ENCODE peak calls at places on chromosomes 7 and 10, in four cellular contexts. One of them, this sample, is unnamed.

GRCh38 chr7:76048668-76048988 is 722 bp downstream of the MDH2 start:
- DNase-seq in HCT116: no peak
- DNase-seq in SK-N-SH: peak; percentile 57
- DNase-seq in GM23338: peak; percentile 70
- DNase-seq in this sample: no peak

GRCh38 chr10:26290236-26290635 is 73.7 kb downstream of the GAD2 start:
- DNase-seq in GM23338: no peak
- DNase-seq in SK-N-SH: no peak
- DNase-seq in HCT116: no peak
- DNase-seq in this sample: no peak

GRCh38 chr7:93198472-93198871 is 27.8 kb downstream of the HEPACAM2 start:
- DNase-seq in GM23338: no peak
- DNase-seq in SK-N-SH: no peak
- DNase-seq in HCT116: no peak
- DNase-seq in this sample: no peak

GRCh38 chr10:106577266-106577665 is 587.2 kb downstream of the SORCS1 start:
- DNase-seq in HCT116: no peak
- DNase-seq in SK-N-SH: no peak
- DNase-seq in GM23338: peak; percentile 62
- DNase-seq in this sample: no peak

GRCh38 chr7:77467453-77467852 is 51.3 kb upstream of the GSAP start:
- DNase-seq in SK-N-SH: no peak
- DNase-seq in HCT116: no peak
- DNase-seq in GM23338: no peak
- DNase-seq in this sample: no peak

GRCh38 chr7:45033931-45034290 is 33.9 kb downstream of the CCM2 start:
- DNase-seq in HCT116: no peak
- DNase-seq in GM23338: no peak
- DNase-seq in SK-N-SH: peak; percentile 44
- DNase-seq in this sample: no peak

GRCh38 chr10:130110236-130111114 is at the start of gene C10orf143:
- DNase-seq in SK-N-SH: peak; percentile 97
- DNase-seq in HCT116: peak; percentile 79
- DNase-seq in GM23338: peak; percentile 98
- DNase-seq in this sample: peak; percentile 67

GRCh38 chr10:14838582-14839304 is 637 bp downstream of the HSPA14 start:
- DNase-seq in HCT116: no peak
- DNase-seq in GM23338: peak; percentile 83
- DNase-seq in SK-N-SH: peak; percentile 74
- DNase-seq in this sample: peak; percentile 7

GRCh38 chr10:20265146-20265545 is 448.9 kb downstream of the PLXDC2 start:
- DNase-seq in SK-N-SH: no peak
- DNase-seq in HCT116: no peak
- DNase-seq in GM23338: no peak
- DNase-seq in this sample: no peak

GRCh38 chr10:74223755-74224530 is 72.9 kb downstream of the ADK start:
- DNase-seq in HCT116: peak; percentile 89
- DNase-seq in SK-N-SH: no peak
- DNase-seq in GM23338: no peak
- DNase-seq in this sample: peak; percentile 45

GRCh38 chr7:56287429-56288138 is 171.4 kb upstream of the NUPR2 start:
- DNase-seq in SK-N-SH: peak; percentile 68
- DNase-seq in GM23338: no peak
- DNase-seq in HCT116: no peak
- DNase-seq in this sample: no peak

GRCh38 chr10:124534231-124534798 is 72.7 kb downstream of the LHPP start:
- DNase-seq in GM23338: peak; percentile 41
- DNase-seq in HCT116: no peak
- DNase-seq in SK-N-SH: no peak
- DNase-seq in this sample: peak; percentile 11

GRCh38 chr10:119522747-119523426 is 19.6 kb downstream of the RGS10 start:
- DNase-seq in SK-N-SH: no peak
- DNase-seq in HCT116: peak; percentile 99
- DNase-seq in GM23338: no peak
- DNase-seq in this sample: peak; percentile 96

GRCh38 chr7:42981595-42981994 is 49.4 kb downstream of the MRPL32 start:
- DNase-seq in SK-N-SH: no peak
- DNase-seq in HCT116: no peak
- DNase-seq in GM23338: no peak
- DNase-seq in this sample: no peak

GRCh38 chr7:139297795-139298194 is 43.3 kb upstream of the FMC1 start:
- DNase-seq in GM23338: no peak
- DNase-seq in SK-N-SH: no peak
- DNase-seq in HCT116: no peak
- DNase-seq in this sample: no peak

GRCh38 chr7:21771906-21772610 is 173.6 kb downstream of the CDCA7L start:
- DNase-seq in SK-N-SH: no peak
- DNase-seq in HCT116: no peak
- DNase-seq in GM23338: peak; percentile 80
- DNase-seq in this sample: no peak

GRCh38 chr10:44028384-44029137 is 356.3 kb downstream of the CXCL12 start:
- DNase-seq in HCT116: no peak
- DNase-seq in SK-N-SH: no peak
- DNase-seq in GM23338: no peak
- DNase-seq in this sample: no peak

GRCh38 chr7:99196536-99197288 is 11.2 kb downstream of the KPNA7 start:
- DNase-seq in GM23338: peak; percentile 13
- DNase-seq in SK-N-SH: no peak
- DNase-seq in HCT116: no peak
- DNase-seq in this sample: no peak

GRCh38 chr10:63641799-63642198 is 120.6 kb downstream of the REEP3 start:
- DNase-seq in GM23338: no peak
- DNase-seq in SK-N-SH: no peak
- DNase-seq in HCT116: no peak
- DNase-seq in this sample: no peak

GRCh38 chr10:63644398-63645142 is 123.4 kb downstream of the REEP3 start:
- DNase-seq in HCT116: no peak
- DNase-seq in SK-N-SH: no peak
- DNase-seq in GM23338: no peak
- DNase-seq in this sample: no peak

GRCh38 chr10:63642808-63643207 is 121.6 kb downstream of the REEP3 start:
- DNase-seq in SK-N-SH: no peak
- DNase-seq in HCT116: no peak
- DNase-seq in GM23338: no peak
- DNase-seq in this sample: no peak

GRCh38 chr10:63645195-63645594 is 124.0 kb downstream of the REEP3 start:
- DNase-seq in SK-N-SH: no peak
- DNase-seq in HCT116: no peak
- DNase-seq in GM23338: no peak
- DNase-seq in this sample: no peak

DNA sequence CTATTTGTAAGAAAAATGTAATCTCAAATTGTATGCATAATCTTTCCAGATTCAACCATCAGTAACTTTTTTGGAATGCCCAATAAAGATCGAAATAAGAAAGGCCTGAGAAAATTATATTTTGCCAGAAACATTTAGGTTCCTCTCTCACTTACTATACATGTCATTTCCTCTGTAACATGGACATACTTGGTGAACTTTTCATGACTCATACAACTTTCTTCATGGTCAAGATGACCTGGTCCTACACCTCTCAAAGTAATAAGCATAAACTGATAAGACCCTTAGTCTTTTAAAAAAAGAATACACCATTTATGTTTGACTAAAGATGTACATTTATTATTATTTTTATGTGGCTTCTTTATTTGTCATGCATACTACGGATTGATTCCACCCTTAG is 125.3 kb downstream of the REEP3 start:
- DNase-seq in SK-N-SH: no peak
- DNase-seq in GM23338: no peak
- DNase-seq in HCT116: no peak
- DNase-seq in this sample: no peak
- H3K9me2 ChIP-seq in SK-N-SH: no peaks in the 10 kb centered on the region
- H3K9me2 ChIP-seq in GM23338: peaks cover 5% of the 10 kb centered on the region
- H3K9me2 ChIP-seq in HCT116: no peaks in the 10 kb centered on the region
- H3K9me2 ChIP-seq in this sample: no peaks in the 10 kb centered on the region

DNA sequence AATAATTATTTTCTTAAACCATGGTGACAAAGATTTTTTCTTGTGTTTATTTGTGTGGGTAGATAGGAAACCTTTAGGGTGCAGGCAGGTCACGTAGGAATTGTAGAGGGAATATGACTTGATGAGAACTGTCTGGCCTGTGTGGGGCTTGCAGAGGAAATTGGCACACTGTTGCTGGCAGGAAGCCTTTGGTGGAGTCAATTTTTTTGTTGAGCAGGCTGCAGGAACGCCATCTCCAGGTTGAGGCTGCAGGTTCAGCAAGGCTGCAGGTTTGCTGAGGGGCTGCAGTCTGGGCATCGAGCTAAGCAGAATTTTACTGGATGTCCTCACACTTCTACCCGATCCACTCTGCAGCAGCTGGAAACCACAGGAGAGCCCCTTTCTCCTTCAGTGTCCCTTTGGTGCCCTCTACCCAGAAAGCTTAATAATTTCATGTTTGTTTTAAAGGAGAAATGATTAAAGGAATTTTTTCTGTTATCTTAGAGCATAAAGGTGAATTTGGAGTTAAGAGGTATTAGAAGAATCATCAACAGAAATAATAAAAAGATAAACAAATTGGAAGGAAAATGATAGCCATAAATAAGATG is 37.0 kb downstream of the TBC1D12 start:
- DNase-seq in HCT116: no peak
- DNase-seq in SK-N-SH: no peak
- DNase-seq in GM23338: peak; percentile 30
- DNase-seq in this sample: no peak
- H3K9me2 ChIP-seq in HCT116: no peaks in the 10 kb centered on the region
- H3K9me2 ChIP-seq in SK-N-SH: no peaks in the 10 kb centered on the region
- H3K9me2 ChIP-seq in GM23338: no peaks in the 10 kb centered on the region
- H3K9me2 ChIP-seq in this sample: no peaks in the 10 kb centered on the region

DNA sequence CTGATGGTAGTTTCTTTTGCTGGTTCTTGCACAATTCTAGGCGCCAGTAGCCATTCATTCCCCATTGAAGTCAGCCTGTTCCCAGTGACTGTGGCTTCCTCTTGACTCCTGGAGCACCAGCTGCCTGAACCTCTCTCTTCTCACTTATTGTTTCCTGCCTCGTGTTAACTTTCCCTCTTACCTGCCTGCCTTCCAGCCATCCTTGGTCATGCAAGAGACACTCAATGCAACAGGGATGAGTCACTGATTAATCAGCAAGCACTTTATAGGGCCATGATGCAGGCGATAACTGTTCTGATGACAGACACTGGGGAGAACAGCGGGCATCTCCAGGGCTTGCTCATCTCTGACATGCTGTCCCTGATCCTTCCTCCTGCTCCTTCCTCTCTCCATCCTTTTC is 122.0 kb downstream of the PLCE1 start:
- DNase-seq in GM23338: no peak
- DNase-seq in HCT116: peak; percentile 40
- DNase-seq in SK-N-SH: no peak
- DNase-seq in this sample: peak; percentile 22
- H3K9me2 ChIP-seq in GM23338: peaks cover 4% of the 10 kb centered on the region
- H3K9me2 ChIP-seq in HCT116: no peaks in the 10 kb centered on the region
- H3K9me2 ChIP-seq in SK-N-SH: no peaks in the 10 kb centered on the region
- H3K9me2 ChIP-seq in this sample: no peaks in the 10 kb centered on the region

DNA sequence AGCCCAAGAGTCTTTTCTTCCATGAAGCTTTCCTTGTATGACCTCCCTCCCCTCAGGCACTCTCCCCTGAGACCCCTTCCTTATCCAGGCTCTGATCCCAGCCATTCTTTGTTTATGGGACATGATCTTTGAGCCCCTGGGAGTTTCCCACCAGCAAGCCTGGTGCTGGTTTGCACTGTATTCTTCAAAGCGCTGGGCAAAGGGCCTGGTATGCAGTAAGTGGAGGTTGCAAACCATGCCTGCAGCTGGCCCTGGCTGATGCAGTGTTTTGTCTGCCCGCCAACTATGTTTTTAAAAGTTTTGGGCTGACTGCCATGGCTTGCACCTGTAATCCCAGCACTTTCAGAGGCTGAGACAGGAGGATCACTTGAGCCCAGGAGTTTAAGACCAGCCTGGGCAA is 6.8 kb upstream of the NODAL start:
- DNase-seq in SK-N-SH: no peak
- DNase-seq in HCT116: no peak
- DNase-seq in GM23338: no peak
- DNase-seq in this sample: no peak
- H3K9me2 ChIP-seq in SK-N-SH: no peaks in the 10 kb centered on the region
- H3K9me2 ChIP-seq in HCT116: no peaks in the 10 kb centered on the region
- H3K9me2 ChIP-seq in GM23338: no peaks in the 10 kb centered on the region
- H3K9me2 ChIP-seq in this sample: no peaks in the 10 kb centered on the region

DNA sequence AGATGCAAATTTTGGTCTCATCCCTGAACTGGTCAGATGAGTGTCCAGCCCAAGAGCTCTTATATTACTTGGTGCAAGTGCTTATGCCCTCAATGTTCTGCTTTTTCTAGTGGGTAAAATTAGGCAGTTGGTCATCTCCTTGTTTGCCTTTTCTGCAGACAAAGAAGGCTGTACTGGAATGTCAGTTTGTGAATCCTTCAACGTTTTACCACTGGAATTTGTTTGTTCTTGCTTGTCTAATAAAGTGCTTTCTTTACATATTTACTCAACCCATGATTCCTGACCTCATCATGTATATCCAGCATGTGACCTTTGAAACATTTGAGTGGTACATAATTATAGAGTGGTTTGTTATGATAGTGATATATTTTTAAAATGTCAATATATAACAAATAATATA is 232.2 kb upstream of the TEX47 start:
- DNase-seq in GM23338: no peak
- DNase-seq in HCT116: no peak
- DNase-seq in SK-N-SH: no peak
- DNase-seq in this sample: no peak
- H3K9me2 ChIP-seq in GM23338: no peaks in the 10 kb centered on the region
- H3K9me2 ChIP-seq in HCT116: no peaks in the 10 kb centered on the region
- H3K9me2 ChIP-seq in SK-N-SH: no peaks in the 10 kb centered on the region
- H3K9me2 ChIP-seq in this sample: no peaks in the 10 kb centered on the region

DNA sequence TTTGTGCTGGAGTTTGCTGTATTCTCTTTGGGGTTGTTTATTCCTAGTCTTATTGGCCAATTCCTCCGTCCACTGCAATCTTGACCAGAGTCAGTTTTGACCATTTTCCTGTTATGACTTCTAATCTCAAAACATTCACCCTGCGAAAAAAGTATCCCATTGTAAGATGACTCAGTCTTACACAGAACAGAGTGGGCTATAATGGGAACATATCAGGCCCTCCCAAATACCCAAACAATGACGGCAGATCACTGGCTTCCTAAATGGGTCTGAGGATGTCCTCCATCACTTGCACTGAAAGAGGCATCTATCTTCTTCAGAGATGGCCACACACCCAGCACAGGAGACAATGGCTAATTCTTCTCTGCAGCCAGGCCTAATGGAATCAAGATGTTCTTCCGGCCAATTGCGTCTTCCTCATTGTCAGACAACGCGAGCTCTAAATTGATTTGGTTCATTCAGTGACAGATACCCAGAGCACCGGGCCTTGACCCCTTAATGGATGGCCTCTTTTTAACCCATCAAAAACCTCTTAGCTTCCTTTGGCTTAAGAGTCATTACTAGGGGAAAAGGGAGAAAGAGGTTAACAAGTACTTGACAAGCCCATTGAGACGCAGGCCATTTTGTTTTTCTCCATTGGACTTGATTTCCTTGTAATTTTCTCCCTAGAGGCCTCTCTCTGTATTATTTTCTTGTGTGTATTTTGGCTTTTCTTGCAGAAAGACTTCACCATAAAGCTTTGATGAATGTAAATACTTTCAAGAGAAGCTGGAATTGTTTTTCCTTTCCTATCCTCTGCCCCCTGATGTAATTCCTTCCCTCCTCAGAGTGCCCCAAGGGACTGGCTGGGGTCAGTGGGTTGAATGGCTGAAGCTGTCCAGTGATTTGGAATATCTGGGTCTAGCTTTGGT is 129.7 kb downstream of the PRPF18 start:
- DNase-seq in GM23338: no peak
- DNase-seq in SK-N-SH: peak; percentile 53
- DNase-seq in HCT116: no peak
- DNase-seq in this sample: no peak
- H3K9me2 ChIP-seq in GM23338: peaks cover 3% of the 10 kb centered on the region
- H3K9me2 ChIP-seq in SK-N-SH: no peaks in the 10 kb centered on the region
- H3K9me2 ChIP-seq in HCT116: no peaks in the 10 kb centered on the region
- H3K9me2 ChIP-seq in this sample: no peaks in the 10 kb centered on the region

This sample was measured in PC-9.